ENCODE peak calls at places on chromosomes 11 and 22, in nine cellular contexts. L, V, O, M, F, U, G, K and C are unnamed samples.

GRCh38 chr22:39173050-39173706 is 20.7 kb upstream of the CBX7 start:
- DNase-seq in G (no peak), K (no peak), L (no peak), V (no peak), U (no peak), O (no peak), F (no peak), M (no peak), C (no peak)

GRCh38 chr22:36320553-36320952 is 67.2 kb downstream of the MYH9 start:
- DNase-seq in V (no peak), O (no peak), G (no peak), K (no peak), F (no peak), L (no peak), M (no peak), U (no peak), C (no peak)

GRCh38 chr11:2473361-2474058 is 28.7 kb downstream of the KCNQ1 start:
- DNase-seq in L (no peak), F (peak), M (no peak), U (no peak), K (no peak), G (no peak), O (no peak), V (no peak), C (no peak)

GRCh38 chr22:38792833-38793232 is 1.1 kb downstream of the DNAL4 start:
- DNase-seq in F (no peak), O (no peak), G (no peak), V (no peak), L (peak), M (no peak), K (no peak), U (no peak), C (no peak)

GRCh38 chr11:60756307-60757032 is at the start of gene MS4A15:
- DNase-seq in O (no peak), U (no peak), G (no peak), F (no peak), V (no peak), M (peak), L (peak), K (no peak), C (peak)

GRCh38 chr11:112298535-112298934 is 37.9 kb upstream of the PLET1 start:
- DNase-seq in V (no peak), O (no peak), U (no peak), M (no peak), L (peak), F (no peak), G (no peak), K (no peak), C (no peak)

GRCh38 chr22:27573280-27573711 is 228.3 kb downstream of the MN1 start:
- DNase-seq in V (no peak), U (no peak), F (no peak), L (no peak), G (no peak), K (no peak), O (no peak), M (no peak), C (no peak)

GRCh38 chr11:86596861-86597632 is 75.4 kb downstream of the ME3 start:
- DNase-seq in L (no peak), K (no peak), U (no peak), M (no peak), V (no peak), F (no peak), G (no peak), O (peak), C (no peak)

GRCh38 chr22:32589007-32589406 is 114.4 kb downstream of the FBXO7 start:
- DNase-seq in V (no peak), M (no peak), O (no peak), K (no peak), L (no peak), F (no peak), U (no peak), G (no peak), C (no peak)

GRCh38 chr11:123206671-123207421 is 11.8 kb upstream of the CLMP start:
- DNase-seq in G (no peak), O (no peak), U (no peak), K (no peak), V (no peak), M (no peak), F (no peak), L (no peak), C (no peak)

GRCh38 chr22:23755711-23756110 is 1.5 kb upstream of the VPREB3 start:
- DNase-seq in U (no peak), K (no peak), M (no peak), O (no peak), F (no peak), V (no peak), G (no peak), L (no peak), C (no peak)

GRCh38 chr22:47218671-47219070 is 456.2 kb downstream of the TBC1D22A start:
- DNase-seq in U (no peak), O (no peak), F (peak), V (no peak), M (no peak), K (no peak), L (no peak), G (no peak), C (no peak)

GRCh38 chr11:111815489-111815888 is 49.3 kb upstream of the PPP2R1B start:
- DNase-seq in L (no peak), F (no peak), K (no peak), U (no peak), V (no peak), M (no peak), O (no peak), G (no peak), C (no peak)